ENCODE peak calls at places on chromosomes 6 and 20, in six cellular contexts. B is Panc1, G is MM.1S, H is right lobe of liver, P is OCI-LY7, Z is HCT116. T is an unnamed sample. For H3K4me1, the result is how much of the 10 kb centered on the place peaks cover.

GRCh38 chr6:75602897-75603395 is 1.3 kb downstream of the SENP6 start:
- DNase-seq in B (no peak), G (peak), H (no peak), P (no peak), Z (no peak), T (no peak)

GRCh38 chr6:5091210-5091609 is 6.1 kb downstream of the PPP1R3G start:
- DNase-seq in B (no peak), G (no peak), H (no peak), P (no peak), Z (no peak), T (no peak)

GRCh38 chr20:54267510-54268003 is 59.7 kb downstream of the PFDN4 start:
- DNase-seq in B (no peak), G (no peak), H (no peak), P (no peak), Z (peak), T (no peak)

GRCh38 chr6:34154668-34155447 is 9.0 kb upstream of the GRM4 start:
- DNase-seq in B (no peak), G (peak), H (peak), P (peak), Z (no peak), T (no peak)

GRCh38 chr20:9531581-9531980 is 17.2 kb downstream of the LAMP5 start:
- DNase-seq in B (no peak), G (no peak), H (no peak), P (no peak), Z (no peak), T (no peak)

GRCh38 chr6:100202417-100203194 is 208.6 kb upstream of the MCHR2 start:
- DNase-seq in B (no peak), G (no peak), H (no peak), P (no peak), Z (peak), T (no peak)

GRCh38 chr6:47724300-47724699 is 25.9 kb downstream of the ADGRF4 start:
- DNase-seq in B (no peak), G (no peak), H (no peak), P (no peak), Z (no peak), T (no peak)

GRCh38 chr6:3159805-3160781 is 2.7 kb upstream of the TUBB2A start:
- DNase-seq in B (no peak), G (no peak), H (peak), P (peak), Z (peak), T (peak)

GRCh38 chr6:117513174-117513573 is 30.7 kb downstream of the DCBLD1 start:
- DNase-seq in B (no peak), G (no peak), H (no peak), P (no peak), Z (no peak), T (no peak)

GRCh38 chr6:17869010-17869752 is 118.3 kb downstream of the KIF13A start:
- DNase-seq in B (no peak), G (no peak), H (no peak), P (no peak), Z (no peak), T (no peak)

GRCh38 chr6:42339991-42340401 is 111.7 kb downstream of the TRERF1 start:
- DNase-seq in B (no peak), G (no peak), H (no peak), P (no peak), Z (no peak), T (no peak)

GRCh38 chr6:113496157-113496556 is 361.0 kb upstream of the MARCKS start:
- DNase-seq in B (no peak), G (no peak), H (no peak), P (no peak), Z (no peak), T (no peak)

GRCh38 chr6:43428112-43428570 is 800 bp downstream of the ABCC10 start:
- DNase-seq in B (no peak), G (peak), H (no peak), P (no peak), Z (no peak), T (no peak)

GRCh38 chr6:8888468-8888867 is 453.1 kb upstream of the SLC35B3 start:
- DNase-seq in B (no peak), G (peak), H (no peak), P (peak), Z (peak), T (no peak)

GRCh38 chr20:43962518-43962917 is 47.9 kb downstream of the TOX2 start:
- DNase-seq in B (no peak), G (no peak), H (no peak), P (no peak), Z (no peak), T (no peak)
- H3K4me1 ChIP-seq in B (half or more), G (under half), H (under half), P (under half), Z (under half), T (under half)

GRCh38 chr20:47427067-47427466 is 70.6 kb upstream of the ZMYND8 start:
- DNase-seq in B (no peak), G (no peak), H (no peak), P (no peak), Z (no peak), T (no peak)

GRCh38 chr20:47429409-47429808 is 72.3 kb upstream of the NCOA3 start:
- DNase-seq in B (no peak), G (no peak), H (no peak), P (no peak), Z (no peak), T (no peak)

GRCh38 chr20:47427746-47428145 is 71.2 kb upstream of the ZMYND8 start:
- DNase-seq in B (no peak), G (no peak), H (no peak), P (no peak), Z (no peak), T (no peak)

GRCh38 chr20:47428164-47428563 is 71.7 kb upstream of the ZMYND8 start:
- DNase-seq in B (no peak), G (no peak), H (no peak), P (no peak), Z (no peak), T (no peak)

GRCh38 chr20:47428851-47429336 is 72.4 kb upstream of the ZMYND8 start:
- DNase-seq in B (no peak), G (no peak), H (no peak), P (no peak), Z (no peak), T (no peak)
- H3K4me1 ChIP-seq in B (under half), G (under half), H (under half), P (under half), Z (under half), T (under half)

GRCh38 chr6:10415593-10416480 is 963 bp upstream of the TFAP2A start:
- DNase-seq in B (no peak), G (no peak), H (no peak), P (no peak), Z (no peak), T (no peak)

GRCh38 chr6:10412948-10413849 is 1.7 kb downstream of the TFAP2A start:
- DNase-seq in B (no peak), G (peak), H (peak), P (peak), Z (no peak), T (peak)

GRCh38 chr6:10414766-10415592 is at the start of gene TFAP2A:
- DNase-seq in B (no peak), G (no peak), H (no peak), P (no peak), Z (no peak), T (no peak)

GRCh38 chr6:10412165-10412947 is 2.5 kb downstream of the TFAP2A start:
- DNase-seq in B (no peak), G (peak), H (peak), P (peak), Z (no peak), T (peak)

GRCh38 chr6:10413850-10414765 is 766 bp downstream of the TFAP2A start:
- DNase-seq in B (no peak), G (no peak), H (peak), P (no peak), Z (no peak), T (no peak)
- H3K4me1 ChIP-seq in B (under half), G (under half), H (under half), P (under half), Z (under half), T (under half)

DNA sequence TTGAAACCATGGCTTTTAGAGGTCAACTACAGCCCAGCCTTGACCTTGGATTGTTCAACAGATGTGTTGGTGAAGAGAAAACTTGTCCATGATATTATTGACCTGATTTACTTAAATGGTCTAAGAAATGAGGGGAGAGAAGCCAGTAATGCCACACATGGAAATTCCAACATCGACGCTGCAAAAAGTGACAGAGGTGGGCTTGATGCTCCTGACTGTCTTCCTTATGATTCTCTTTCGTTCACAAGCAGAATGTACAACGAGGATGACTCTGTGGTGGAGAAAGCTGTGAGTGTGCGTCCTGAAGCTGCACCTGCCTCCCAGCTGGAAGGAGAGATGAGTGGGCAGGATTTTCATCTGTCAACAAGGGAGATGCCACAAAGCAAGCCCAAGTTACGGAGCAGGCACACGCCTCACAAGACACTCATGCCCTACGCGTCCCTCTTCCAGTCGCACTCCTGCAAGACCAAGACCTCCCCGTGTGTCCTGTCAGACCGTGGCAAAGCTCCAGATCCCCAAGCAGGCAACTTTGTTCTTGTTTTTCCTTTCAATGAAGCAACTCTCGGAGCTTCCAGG is 16.2 kb downstream of the TTLL2 start:
- DNase-seq in B (no peak), G (no peak), H (no peak), P (no peak), Z (no peak), T (no peak)
- H3K4me1 ChIP-seq in B (under half), G (under half), H (under half), P (under half), Z (under half), T (under half)

GRCh38 chr20:4920655-4921054 is 80.7 kb downstream of the SLC23A2 start:
- DNase-seq in B (no peak), G (no peak), H (no peak), P (no peak), Z (no peak), T (no peak)

GRCh38 chr20:4926531-4927156 is 74.7 kb downstream of the SLC23A2 start:
- DNase-seq in B (no peak), G (no peak), H (no peak), P (no peak), Z (no peak), T (no peak)

GRCh38 chr20:4925842-4926530 is 75.3 kb downstream of the SLC23A2 start:
- DNase-seq in B (no peak), G (no peak), H (peak), P (no peak), Z (no peak), T (peak)

GRCh38 chr20:4922186-4922585 is 79.1 kb downstream of the SLC23A2 start:
- DNase-seq in B (no peak), G (no peak), H (no peak), P (no peak), Z (no peak), T (no peak)

GRCh38 chr20:4924032-4924431 is 77.3 kb downstream of the SLC23A2 start:
- DNase-seq in B (no peak), G (no peak), H (no peak), P (no peak), Z (no peak), T (no peak)
- H3K4me1 ChIP-seq in B (under half), G (under half), H (under half), P (under half), Z (under half), T (under half)